ENCODE peak calls at places on chromosomes 5 and 9, in four cellular contexts. Q is stimulated activated effector memory CD8-positive, alpha-beta T cell treated with anti-CD3 and anti-CD28 coated beads, Interleukin-12 subunit alpha, Interleukin-12 subunit beta, amount 100 ng/mL, for 72 hours; U is endodermal cell; V is stimulated activated CD8-positive, alpha-beta memory T cell treated with anti-CD3 and anti-CD28 coated beads, Interleukin-15, amount 100 ng/mL, for 24 hours. O is an unnamed sample.

GRCh38 chr5:172806897-172807672 is 27.0 kb upstream of the ERGIC1 start:
- DNase-seq in Q (peak), U (peak), V (peak), O (peak)

GRCh38 chr5:16855475-16855874 is 80.6 kb downstream of the MYO10 start:
- DNase-seq in U (no peak), V (no peak), Q (no peak), O (peak)

GRCh38 chr9:132192728-132193127 is 30.9 kb downstream of the NTNG2 start:
- DNase-seq in U (no peak), Q (no peak), V (no peak), O (no peak)

GRCh38 chr9:76687861-76688374 is 76.3 kb upstream of the PCA3 start:
- DNase-seq in Q (peak), U (no peak), V (no peak), O (no peak)

GRCh38 chr5:179974281-179974945 is 66.7 kb upstream of the TBC1D9B start:
- DNase-seq in V (no peak), U (no peak), Q (no peak), O (no peak)

GRCh38 chr9:5982352-5982751 is 33.1 kb downstream of the RANBP6 start:
- DNase-seq in V (no peak), Q (no peak), U (no peak), O (no peak)

GRCh38 chr5:83848928-83849327 is 128.3 kb upstream of the HAPLN1 start:
- DNase-seq in U (no peak), Q (no peak), V (no peak), O (no peak)

GRCh38 chr5:125227333-125228075 is 481.1 kb upstream of the ZNF608 start:
- DNase-seq in Q (no peak), V (no peak), U (peak), O (peak)

GRCh38 chr5:17343675-17344074 is 126.2 kb downstream of the BASP1 start:
- DNase-seq in Q (no peak), U (no peak), V (no peak), O (no peak)

GRCh38 chr5:42875785-42876374 is 64.2 kb upstream of the SELENOP start:
- DNase-seq in U (no peak), V (no peak), Q (no peak), O (no peak)

GRCh38 chr5:31495336-31495735 is 36.6 kb downstream of the DROSHA start:
- DNase-seq in U (no peak), Q (no peak), V (no peak), O (no peak)

GRCh38 chr9:16371306-16371705 is 499.2 kb downstream of the BNC2 start:
- DNase-seq in U (no peak), V (no peak), Q (no peak), O (no peak)

GRCh38 chr5:141834331-141834730 is 43.9 kb downstream of the PCDH1 start:
- DNase-seq in U (no peak), Q (no peak), V (no peak), O (no peak)

GRCh38 chr5:176870110-176870591 is 29.0 kb downstream of the HK3 start:
- DNase-seq in V (no peak), U (peak), Q (no peak), O (no peak)

GRCh38 chr9:98427491-98427890 is 172.0 kb upstream of the TBC1D2 start:
- DNase-seq in V (no peak), U (no peak), Q (no peak), O (no peak)

GRCh38 chr5:146722361-146722779 is 156.2 kb downstream of the PPP2R2B start:
- DNase-seq in V (no peak), U (no peak), Q (no peak), O (no peak)

GRCh38 chr5:111251941-111252340 is 27.8 kb downstream of the CAMK4 start:
- DNase-seq in U (no peak), Q (no peak), V (no peak), O (no peak)

GRCh38 chr5:16464664-16465543 is 696 bp downstream of the ZNF622 start:
- DNase-seq in V (no peak), Q (no peak), U (peak), O (no peak)

GRCh38 chr5:132300572-132301340 is 6.6 kb downstream of the SLC22A4 start:
- DNase-seq in U (no peak), Q (no peak), V (no peak), O (no peak)

GRCh38 chr9:121350993-121351561 is 19.0 kb downstream of the STOM start:
- DNase-seq in U (no peak), V (no peak), Q (no peak), O (peak)

GRCh38 chr9:128558431-128559310 is 6.3 kb downstream of the SPTAN1 start:
- DNase-seq in Q (peak), U (peak), V (no peak), O (peak)